ENCODE peak calls at places on chromosomes 11 and 22, in nine cellular contexts. One of them, this sample, is unnamed.

GRCh38 chr11:10452211-10452767 is 2.8 kb upstream of the AMPD3 start:
- DNase-seq in upper lobe of right lung: no peak
- DNase-seq in cardiac muscle cell: no peak
- DNase-seq in spleen: no peak
- DNase-seq in neural progenitor cell: no peak
- DNase-seq in tibial nerve: no peak
- DNase-seq in glutamatergic neuron: no peak
- DNase-seq in endothelial cell: no peak
- DNase-seq in GM12865: no peak
- DNase-seq in this sample: no peak

GRCh38 chr11:14784230-14784629 is 107.8 kb downstream of the CYP2R1 start:
- DNase-seq in upper lobe of right lung: no peak
- DNase-seq in cardiac muscle cell: no peak
- DNase-seq in spleen: no peak
- DNase-seq in neural progenitor cell: no peak
- DNase-seq in tibial nerve: no peak
- DNase-seq in glutamatergic neuron: no peak
- DNase-seq in endothelial cell: no peak
- DNase-seq in GM12865: no peak
- DNase-seq in this sample: no peak

GRCh38 chr11:121132211-121132976 is 31.4 kb downstream of the TECTA start:
- DNase-seq in upper lobe of right lung: no peak
- DNase-seq in cardiac muscle cell: no peak
- DNase-seq in spleen: no peak
- DNase-seq in neural progenitor cell: no peak
- DNase-seq in tibial nerve: no peak
- DNase-seq in glutamatergic neuron: no peak
- DNase-seq in endothelial cell: no peak
- DNase-seq in GM12865: no peak
- DNase-seq in this sample: no peak

GRCh38 chr11:63012450-63013238 is 3.0 kb downstream of the SLC22A8 start:
- DNase-seq in upper lobe of right lung: no peak
- DNase-seq in cardiac muscle cell: peak; percentile 25
- DNase-seq in spleen: no peak
- DNase-seq in neural progenitor cell: no peak
- DNase-seq in tibial nerve: no peak
- DNase-seq in glutamatergic neuron: no peak
- DNase-seq in endothelial cell: no peak
- DNase-seq in GM12865: no peak
- DNase-seq in this sample: no peak

GRCh38 chr11:44760917-44761545 is 34.3 kb downstream of the TSPAN18 start:
- DNase-seq in upper lobe of right lung: no peak
- DNase-seq in cardiac muscle cell: peak; percentile 40
- DNase-seq in spleen: no peak
- DNase-seq in neural progenitor cell: peak; percentile 94
- DNase-seq in tibial nerve: peak; percentile 56
- DNase-seq in glutamatergic neuron: no peak
- DNase-seq in endothelial cell: no peak
- DNase-seq in GM12865: no peak
- DNase-seq in this sample: no peak

GRCh38 chr22:25759825-25760231 is 17.8 kb downstream of the MYO18B start:
- DNase-seq in upper lobe of right lung: no peak
- DNase-seq in cardiac muscle cell: no peak
- DNase-seq in spleen: no peak
- DNase-seq in neural progenitor cell: no peak
- DNase-seq in tibial nerve: no peak
- DNase-seq in glutamatergic neuron: no peak
- DNase-seq in endothelial cell: no peak
- DNase-seq in GM12865: no peak
- DNase-seq in this sample: no peak

GRCh38 chr11:123483058-123483457 is 53.0 kb downstream of the GRAMD1B start:
- DNase-seq in upper lobe of right lung: no peak
- DNase-seq in cardiac muscle cell: no peak
- DNase-seq in spleen: no peak
- DNase-seq in neural progenitor cell: no peak
- DNase-seq in tibial nerve: no peak
- DNase-seq in glutamatergic neuron: no peak
- DNase-seq in endothelial cell: no peak
- DNase-seq in GM12865: no peak
- DNase-seq in this sample: no peak

GRCh38 chr11:92981508-92982043 is 12.1 kb downstream of the MTNR1B start:
- DNase-seq in upper lobe of right lung: no peak
- DNase-seq in cardiac muscle cell: no peak
- DNase-seq in spleen: no peak
- DNase-seq in neural progenitor cell: no peak
- DNase-seq in tibial nerve: no peak
- DNase-seq in glutamatergic neuron: no peak
- DNase-seq in endothelial cell: no peak
- DNase-seq in GM12865: no peak
- DNase-seq in this sample: no peak

GRCh38 chr11:85619497-85619896 is 7.6 kb downstream of the DLG2 start:
- DNase-seq in upper lobe of right lung: peak; percentile 71
- DNase-seq in cardiac muscle cell: no peak
- DNase-seq in spleen: no peak
- DNase-seq in neural progenitor cell: no peak
- DNase-seq in tibial nerve: no peak
- DNase-seq in glutamatergic neuron: no peak
- DNase-seq in endothelial cell: no peak
- DNase-seq in GM12865: no peak
- DNase-seq in this sample: no peak

GRCh38 chr22:36432592-36433317 is 45.0 kb upstream of the MYH9 start:
- DNase-seq in upper lobe of right lung: no peak
- DNase-seq in cardiac muscle cell: peak; percentile 33
- DNase-seq in spleen: no peak
- DNase-seq in neural progenitor cell: no peak
- DNase-seq in tibial nerve: no peak
- DNase-seq in glutamatergic neuron: no peak
- DNase-seq in endothelial cell: no peak
- DNase-seq in GM12865: no peak
- DNase-seq in this sample: no peak

GRCh38 chr11:34044664-34045485 is 6.7 kb upstream of the CAPRIN1 start:
- DNase-seq in upper lobe of right lung: peak; percentile 69
- DNase-seq in cardiac muscle cell: no peak
- DNase-seq in spleen: no peak
- DNase-seq in neural progenitor cell: peak; percentile 53
- DNase-seq in tibial nerve: peak; percentile 6
- DNase-seq in glutamatergic neuron: peak; percentile 43
- DNase-seq in endothelial cell: no peak
- DNase-seq in GM12865: no peak
- DNase-seq in this sample: peak; percentile 80

GRCh38 chr11:15897211-15897960 is 459.0 kb downstream of the SOX6 start:
- DNase-seq in upper lobe of right lung: peak; percentile 35
- DNase-seq in cardiac muscle cell: no peak
- DNase-seq in spleen: no peak
- DNase-seq in neural progenitor cell: no peak
- DNase-seq in tibial nerve: no peak
- DNase-seq in glutamatergic neuron: no peak
- DNase-seq in endothelial cell: no peak
- DNase-seq in GM12865: no peak
- DNase-seq in this sample: no peak

GRCh38 chr11:60485987-60486386 is 6.6 kb upstream of the MS4A12 start:
- DNase-seq in upper lobe of right lung: no peak
- DNase-seq in cardiac muscle cell: peak; percentile 7
- DNase-seq in spleen: peak; percentile 75
- DNase-seq in neural progenitor cell: peak; percentile 70
- DNase-seq in tibial nerve: peak; percentile 8
- DNase-seq in glutamatergic neuron: peak; percentile 19
- DNase-seq in endothelial cell: peak; percentile 31
- DNase-seq in GM12865: peak; percentile 94
- DNase-seq in this sample: no peak
- TF ChIP-seq CTCF in upper lobe of right lung: peak; percentile 40
- TF ChIP-seq CTCF in cardiac muscle cell: no peak
- TF ChIP-seq CTCF in spleen: peak; percentile 65
- TF ChIP-seq CTCF in neural progenitor cell: peak; percentile 68
- TF ChIP-seq CTCF in tibial nerve: no peak
- TF ChIP-seq CTCF in glutamatergic neuron: peak; percentile 58
- TF ChIP-seq CTCF in endothelial cell: peak; percentile 64
- TF ChIP-seq CTCF in GM12865: peak; percentile 93
- TF ChIP-seq CTCF in this sample: peak; percentile 80

GRCh38 chr11:26134481-26135355 is 197.2 kb upstream of the ANO3 start:
- DNase-seq in upper lobe of right lung: no peak
- DNase-seq in cardiac muscle cell: peak; percentile 16
- DNase-seq in spleen: no peak
- DNase-seq in neural progenitor cell: peak; percentile 62
- DNase-seq in tibial nerve: no peak
- DNase-seq in glutamatergic neuron: no peak
- DNase-seq in endothelial cell: peak; percentile 8
- DNase-seq in GM12865: peak; percentile 36
- DNase-seq in this sample: no peak
- TF ChIP-seq CTCF in upper lobe of right lung: no peak
- TF ChIP-seq CTCF in cardiac muscle cell: peak; percentile 6
- TF ChIP-seq CTCF in spleen: no peak
- TF ChIP-seq CTCF in neural progenitor cell: peak; percentile 60
- TF ChIP-seq CTCF in tibial nerve: no peak
- TF ChIP-seq CTCF in glutamatergic neuron: no peak
- TF ChIP-seq CTCF in endothelial cell: no peak
- TF ChIP-seq CTCF in GM12865: peak; percentile 42
- TF ChIP-seq CTCF in this sample: no peak

GRCh38 chr11:66336234-66337102 is at the start of gene RIN1:
- DNase-seq in upper lobe of right lung: peak; percentile 78
- DNase-seq in cardiac muscle cell: peak; percentile 58
- DNase-seq in spleen: peak; percentile 87
- DNase-seq in neural progenitor cell: peak; percentile 84
- DNase-seq in tibial nerve: no peak
- DNase-seq in glutamatergic neuron: peak; percentile 61
- DNase-seq in endothelial cell: peak; percentile 60
- DNase-seq in GM12865: peak; percentile 89
- DNase-seq in this sample: peak; percentile 86

GRCh38 chr11:66339163-66339675 is 3.0 kb upstream of the RIN1 start:
- DNase-seq in upper lobe of right lung: peak; percentile 39
- DNase-seq in cardiac muscle cell: no peak
- DNase-seq in spleen: peak; percentile 47
- DNase-seq in neural progenitor cell: no peak
- DNase-seq in tibial nerve: no peak
- DNase-seq in glutamatergic neuron: no peak
- DNase-seq in endothelial cell: no peak
- DNase-seq in GM12865: no peak
- DNase-seq in this sample: no peak

GRCh38 chr11:66335531-66336233 is 552 bp downstream of the RIN1 start:
- DNase-seq in upper lobe of right lung: peak; percentile 71
- DNase-seq in cardiac muscle cell: peak; percentile 45
- DNase-seq in spleen: peak; percentile 80
- DNase-seq in neural progenitor cell: peak; percentile 56
- DNase-seq in tibial nerve: no peak
- DNase-seq in glutamatergic neuron: no peak
- DNase-seq in endothelial cell: peak; percentile 50
- DNase-seq in GM12865: no peak
- DNase-seq in this sample: no peak

GRCh38 chr11:66338276-66339162 is 2.3 kb upstream of the RIN1 start:
- DNase-seq in upper lobe of right lung: peak; percentile 42
- DNase-seq in cardiac muscle cell: no peak
- DNase-seq in spleen: peak; percentile 62
- DNase-seq in neural progenitor cell: no peak
- DNase-seq in tibial nerve: no peak
- DNase-seq in glutamatergic neuron: no peak
- DNase-seq in endothelial cell: no peak
- DNase-seq in GM12865: no peak
- DNase-seq in this sample: no peak

DNA sequence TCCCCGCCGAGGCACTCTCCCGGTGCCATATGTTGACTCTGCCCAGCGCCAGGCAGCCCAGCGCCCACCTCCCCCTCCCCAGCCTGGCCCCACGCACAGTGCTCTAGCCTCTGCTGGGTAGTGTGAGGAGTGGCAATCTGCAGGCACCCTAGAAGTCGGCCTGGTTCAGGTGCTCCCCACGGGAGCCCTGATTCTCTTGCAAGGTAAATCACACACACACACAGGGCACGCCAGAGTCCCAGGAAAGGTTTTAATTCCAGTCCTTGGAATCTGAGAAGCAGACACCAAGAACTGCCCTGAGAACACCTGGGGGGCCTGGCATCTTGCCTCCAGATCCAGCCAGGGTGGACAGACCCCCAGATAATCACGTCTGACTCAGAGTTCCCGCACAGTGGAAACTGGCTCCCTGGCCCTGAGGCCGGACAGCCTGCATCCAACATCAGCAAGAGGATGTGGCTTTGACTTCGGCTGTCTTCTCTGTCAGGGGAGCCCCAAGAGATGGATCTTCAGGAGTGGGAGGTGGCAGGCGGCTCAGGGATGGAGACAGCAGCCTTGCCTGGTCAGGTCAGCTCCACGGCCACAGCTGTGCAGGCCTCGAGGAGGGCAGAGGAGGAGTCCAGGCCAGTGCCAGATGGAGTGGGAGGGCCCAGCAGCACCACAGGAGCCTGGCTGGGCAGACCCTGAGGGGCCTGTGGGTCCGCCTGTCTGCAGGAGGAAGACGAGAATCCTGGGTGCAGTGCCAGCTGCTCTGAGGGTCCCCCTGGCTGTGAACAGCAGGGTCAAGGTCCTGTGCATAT is 1.1 kb upstream of the RIN1 start:
- DNase-seq in upper lobe of right lung: peak; percentile 63
- DNase-seq in cardiac muscle cell: no peak
- DNase-seq in spleen: peak; percentile 74
- DNase-seq in neural progenitor cell: no peak
- DNase-seq in tibial nerve: no peak
- DNase-seq in glutamatergic neuron: peak; percentile 62
- DNase-seq in endothelial cell: no peak
- DNase-seq in GM12865: no peak
- DNase-seq in this sample: no peak
- TF ChIP-seq CTCF in upper lobe of right lung: no peak
- TF ChIP-seq CTCF in cardiac muscle cell: no peak
- TF ChIP-seq CTCF in spleen: no peak
- TF ChIP-seq CTCF in neural progenitor cell: no peak
- TF ChIP-seq CTCF in tibial nerve: no peak
- TF ChIP-seq CTCF in glutamatergic neuron: no peak
- TF ChIP-seq CTCF in endothelial cell: no peak
- TF ChIP-seq CTCF in GM12865: no peak
- TF ChIP-seq CTCF in this sample: no peak

DNA sequence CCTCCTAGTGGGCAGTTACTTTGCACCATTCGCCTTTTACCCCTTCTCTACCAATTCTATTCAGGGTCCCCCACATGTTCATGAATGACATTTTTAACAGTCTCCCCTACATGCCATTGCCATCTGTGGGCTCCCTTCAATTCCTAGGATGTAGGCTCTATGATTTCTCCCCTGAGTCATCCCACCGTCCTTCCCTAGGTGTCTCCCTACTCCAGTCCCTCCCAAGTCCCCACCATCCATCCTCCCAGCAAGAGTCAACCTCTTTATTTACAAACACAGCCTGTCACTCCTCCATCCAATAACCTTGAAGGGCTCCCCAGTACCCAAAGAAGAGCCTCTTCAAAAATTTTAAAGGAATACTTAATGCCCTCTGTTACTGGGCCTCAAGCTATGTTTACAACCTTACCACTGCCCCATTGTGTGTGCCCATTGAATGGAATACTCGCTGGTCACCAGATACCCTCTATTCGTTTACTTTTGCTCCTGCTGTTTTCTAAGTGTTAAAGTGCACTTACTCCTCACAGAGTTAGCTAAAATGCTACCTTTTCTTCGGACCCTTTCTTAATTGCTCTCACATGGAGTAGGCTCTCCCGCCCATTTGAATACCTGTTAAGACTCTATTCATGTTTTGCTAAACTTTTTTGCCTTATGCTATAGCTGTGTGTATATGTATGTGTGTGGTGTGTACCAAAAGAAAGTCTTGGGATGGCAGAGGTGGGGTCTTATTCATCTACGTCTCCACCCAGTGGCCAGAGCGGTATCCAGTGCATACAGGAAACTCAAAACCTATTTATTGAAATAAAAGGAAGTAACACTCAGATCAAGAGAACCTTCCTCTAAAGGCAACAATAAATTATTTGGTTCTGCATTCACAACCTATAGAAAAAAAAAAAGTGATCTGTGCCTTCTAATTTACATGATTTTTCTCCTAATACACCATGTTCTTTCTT is 235.8 kb upstream of the CCDC90B start:
- DNase-seq in upper lobe of right lung: no peak
- DNase-seq in cardiac muscle cell: peak; percentile 18
- DNase-seq in spleen: no peak
- DNase-seq in neural progenitor cell: peak; percentile 57
- DNase-seq in tibial nerve: no peak
- DNase-seq in glutamatergic neuron: no peak
- DNase-seq in endothelial cell: peak; percentile 7
- DNase-seq in GM12865: peak; percentile 23
- DNase-seq in this sample: no peak
- TF ChIP-seq CTCF in upper lobe of right lung: no peak
- TF ChIP-seq CTCF in cardiac muscle cell: no peak
- TF ChIP-seq CTCF in spleen: no peak
- TF ChIP-seq CTCF in neural progenitor cell: peak; percentile 47
- TF ChIP-seq CTCF in tibial nerve: no peak
- TF ChIP-seq CTCF in glutamatergic neuron: no peak
- TF ChIP-seq CTCF in endothelial cell: no peak
- TF ChIP-seq CTCF in GM12865: peak; percentile 18
- TF ChIP-seq CTCF in this sample: no peak

This sample was measured in CD14-positive monocyte.